ENCODE peak calls at places on chromosomes 5 and 9, in six cellular contexts. C is tibial artery, W is GM10248, A is PC-3, O is AG10803, I is osteocyte. H is an unnamed sample.

GRCh38 chr5:96601811-96602244 is 60.3 kb upstream of the CAST start:
- DNase-seq in W (peak), C (no peak), A (peak), I (no peak), O (peak), H (peak)

GRCh38 chr9:121824651-121825480 is 173.4 kb downstream of the DAB2IP start:
- DNase-seq in C (no peak), O (peak), I (peak), W (no peak), A (peak), H (no peak)

GRCh38 chr5:88370824-88371223 is 102.2 kb upstream of the TMEM161B start:
- DNase-seq in I (no peak), C (no peak), A (no peak), O (no peak), W (no peak), H (no peak)

GRCh38 chr9:76654575-76654974 is 109.7 kb upstream of the PCA3 start:
- DNase-seq in W (no peak), O (peak), A (peak), C (no peak), I (no peak), H (no peak)

GRCh38 chr5:1859099-1859498 is 23.6 kb downstream of the IRX4 start:
- DNase-seq in I (no peak), W (no peak), O (no peak), C (no peak), A (no peak), H (no peak)

GRCh38 chr5:141510850-141511718 is 22.2 kb downstream of the PCDHGC5 start:
- DNase-seq in A (no peak), I (no peak), W (peak), C (no peak), O (no peak), H (peak)

GRCh38 chr9:109500421-109500974 is 2.4 kb upstream of the PTPN3 start:
- DNase-seq in C (no peak), W (no peak), A (no peak), I (no peak), O (no peak), H (no peak)

GRCh38 chr5:53211799-53212198 is 102.2 kb upstream of the MOCS2 start:
- DNase-seq in A (peak), W (no peak), O (peak), I (no peak), C (no peak), H (no peak)

GRCh38 chr9:88059469-88059868 is 78.8 kb downstream of the SPATA31C2 start:
- DNase-seq in W (no peak), I (no peak), A (no peak), C (no peak), O (no peak), H (no peak)

GRCh38 chr9:2465921-2466460 is 155.6 kb upstream of the VLDLR start:
- DNase-seq in A (peak), O (no peak), C (no peak), I (no peak), W (peak), H (peak)

GRCh38 chr5:159038907-159039306 is 60.8 kb downstream of the EBF1 start:
- DNase-seq in C (peak), O (peak), I (no peak), W (no peak), A (no peak), H (no peak)

GRCh38 chr9:133210202-133210532 is 1.1 kb upstream of the OBP2B start:
- DNase-seq in W (no peak), O (no peak), C (no peak), I (no peak), A (peak), H (no peak)

GRCh38 chr5:107570805-107571531 is 99.8 kb downstream of the EFNA5 start:
- DNase-seq in I (no peak), C (no peak), W (peak), A (no peak), O (no peak), H (peak)

GRCh38 chr5:15740383-15740782 is 240.4 kb downstream of the FBXL7 start:
- DNase-seq in I (no peak), W (no peak), O (no peak), A (no peak), C (no peak), H (no peak)

DNA sequence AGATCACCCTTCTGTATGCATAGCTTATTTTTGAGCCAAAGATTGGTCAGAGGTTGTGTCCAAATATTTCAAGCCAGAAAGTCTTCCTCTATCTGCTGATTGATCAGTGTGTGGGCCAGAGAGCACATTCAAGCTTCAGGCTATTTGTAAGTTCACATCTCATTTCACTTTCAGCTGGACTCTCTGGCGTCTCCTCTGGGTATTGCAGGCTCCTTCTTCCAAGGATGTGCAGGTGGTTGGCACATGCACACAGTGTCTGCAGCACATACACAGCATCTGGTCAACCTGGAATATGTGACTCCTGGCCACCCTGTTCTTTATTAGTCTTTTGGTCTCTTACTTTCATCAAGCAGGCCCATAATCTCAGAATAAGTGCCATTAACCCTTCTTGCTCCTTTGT is 516.1 kb downstream of the ANXA1 start:
- DNase-seq in O (peak), A (peak), I (no peak), C (no peak), W (no peak), H (no peak)
- TF ChIP-seq CTCF in O (peak), A (peak), I (no peak), C (no peak), W (no peak), H (no peak)

GRCh38 chr9:98999152-98999525 is 55.4 kb downstream of the COL15A1 start:
- DNase-seq in O (no peak), I (peak), A (no peak), W (no peak), C (no peak), H (no peak)

GRCh38 chr9:99001892-99002291 is 58.2 kb downstream of the COL15A1 start:
- DNase-seq in C (no peak), O (no peak), A (no peak), W (no peak), I (no peak), H (no peak)

GRCh38 chr9:98998441-98999151 is 54.9 kb downstream of the COL15A1 start:
- DNase-seq in O (peak), W (peak), I (peak), A (peak), C (peak), H (peak)

GRCh38 chr9:99003308-99003707 is 59.6 kb downstream of the COL15A1 start:
- DNase-seq in I (no peak), C (no peak), O (no peak), W (no peak), A (no peak), H (no peak)

DNA sequence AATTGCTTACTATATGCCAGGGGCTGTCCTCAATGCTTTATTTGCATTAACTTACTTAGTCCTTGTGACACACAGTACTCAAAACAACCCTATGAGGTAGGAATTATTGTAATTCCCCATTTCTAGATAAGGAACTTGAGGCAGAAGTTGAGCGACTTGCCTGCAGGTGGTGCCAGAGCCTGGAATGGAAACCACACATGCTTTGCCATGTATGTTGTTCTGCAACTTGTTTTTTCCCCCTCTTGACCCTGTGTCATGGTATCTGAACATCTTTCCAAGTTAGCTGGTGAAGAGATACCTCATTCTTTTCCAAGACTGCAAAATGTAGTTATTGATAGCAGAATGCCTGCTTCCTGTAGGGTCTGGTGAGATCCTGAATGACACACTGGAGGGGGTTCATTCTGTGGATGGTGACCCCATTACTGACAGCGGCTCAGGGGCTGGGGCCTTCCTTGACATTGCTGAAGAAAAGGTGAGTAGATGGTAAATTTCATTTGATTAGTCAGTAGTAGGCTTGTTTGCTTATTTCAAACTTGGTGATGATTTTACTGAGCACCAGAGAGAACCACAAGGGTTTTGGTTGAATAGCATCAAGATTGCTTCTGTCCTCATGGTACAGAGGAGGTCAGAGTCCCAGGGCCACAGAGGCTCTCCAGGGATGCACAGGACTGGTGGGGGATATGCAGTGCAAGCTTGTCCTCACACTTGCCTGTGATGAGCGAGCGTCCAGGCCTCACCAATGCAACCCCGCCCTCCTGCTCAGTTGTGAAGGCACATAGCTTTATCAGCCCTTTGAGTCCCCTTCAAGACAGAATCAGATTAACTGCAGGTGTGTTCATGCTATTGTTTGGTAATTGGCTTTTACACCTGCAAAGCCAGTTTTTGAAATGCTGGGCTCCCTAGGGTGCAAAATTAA is 57.0 kb downstream of the COL15A1 start:
- DNase-seq in O (peak), A (peak), I (peak), W (peak), C (no peak), H (peak)
- TF ChIP-seq CTCF in O (peak), A (peak), I (peak), W (peak), C (peak), H (peak)

GRCh38 chr5:119315516-119315949 is 40.3 kb upstream of the TNFAIP8 start:
- DNase-seq in W (peak), C (no peak), A (peak), I (no peak), O (peak), H (peak)
- TF ChIP-seq CTCF in W (peak), C (no peak), A (peak), I (peak), O (peak), H (peak)

GRCh38 chr9:69674112-69674511 is 1.9 kb upstream of the APBA1 start:
- DNase-seq in I (no peak), A (peak), W (no peak), C (no peak), O (no peak), H (no peak)

GRCh38 chr9:69671291-69671903 is 774 bp downstream of the APBA1 start:
- DNase-seq in I (no peak), A (no peak), W (no peak), O (no peak), C (peak), H (no peak)

GRCh38 chr9:69672828-69673640 is 863 bp upstream of the APBA1 start:
- DNase-seq in O (peak), C (peak), W (peak), I (peak), A (peak), H (peak)

GRCh38 chr9:69674741-69675438 is 2.7 kb upstream of the APBA1 start:
- DNase-seq in I (no peak), C (no peak), W (no peak), A (peak), O (peak), H (no peak)

DNA sequence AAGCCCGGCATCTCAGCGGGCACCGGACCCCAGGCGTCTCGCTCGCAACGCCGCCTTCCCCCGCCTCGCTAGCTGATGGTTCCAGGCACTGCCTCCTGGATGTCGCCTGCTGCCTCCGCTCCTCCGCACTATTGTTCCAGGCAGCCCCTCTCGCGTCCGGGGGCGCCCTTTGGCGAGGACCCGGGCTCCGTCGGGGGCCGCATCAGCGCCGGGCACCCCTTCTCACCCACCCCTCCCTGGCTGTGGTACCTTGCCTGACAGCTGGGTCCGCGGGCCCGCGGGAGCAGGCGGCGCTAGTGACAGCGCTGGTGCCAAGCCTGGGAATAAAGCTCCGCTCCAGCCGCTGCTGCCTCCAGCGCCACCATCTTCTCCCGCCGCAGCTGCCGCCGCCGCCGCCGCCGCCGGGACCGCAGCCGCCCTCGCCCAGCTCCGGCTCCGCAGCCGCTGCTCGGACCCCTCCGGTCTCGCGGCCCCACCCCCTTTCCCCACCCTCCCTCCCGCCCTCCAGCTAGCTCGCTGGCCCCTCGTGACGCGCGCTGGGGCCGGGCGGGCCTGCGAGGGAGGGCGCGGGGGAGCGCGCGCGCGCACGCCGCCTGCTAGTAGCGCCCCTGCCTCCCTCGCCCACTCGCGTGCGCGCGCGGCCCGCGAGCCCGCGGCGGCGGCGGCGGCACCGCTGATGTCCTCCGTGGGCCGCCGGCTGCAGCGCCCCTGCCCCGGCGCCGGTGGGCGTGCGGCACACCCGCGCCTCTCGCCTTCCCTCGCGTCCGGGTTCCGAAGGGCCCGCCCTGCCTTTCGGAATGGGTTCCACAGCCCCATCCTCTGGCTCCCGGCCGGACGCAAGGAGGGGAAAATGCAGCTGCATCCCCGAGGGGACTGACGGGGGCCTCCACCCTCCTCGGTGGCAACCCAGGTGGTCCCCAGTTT is at the start of gene APBA1:
- DNase-seq in I (peak), A (no peak), C (peak), W (peak), O (peak), H (peak)
- TF ChIP-seq CTCF in I (peak), A (no peak), C (no peak), W (no peak), O (no peak), H (no peak)

GRCh38 chr5:154419236-154419635 is 26.6 kb upstream of the SAP30L start:
- DNase-seq in O (no peak), A (no peak), W (no peak), C (no peak), I (peak), H (no peak)

GRCh38 chr5:154422298-154422697 is 23.5 kb upstream of the SAP30L start:
- DNase-seq in C (no peak), W (no peak), A (no peak), I (no peak), O (no peak), H (no peak)

GRCh38 chr5:154418344-154418820 is 27.4 kb upstream of the SAP30L start:
- DNase-seq in A (no peak), C (no peak), O (peak), W (no peak), I (no peak), H (no peak)

GRCh38 chr5:154421868-154422267 is 23.9 kb upstream of the SAP30L start:
- DNase-seq in A (peak), I (peak), O (no peak), C (no peak), W (no peak), H (peak)
- TF ChIP-seq CTCF in A (peak), I (peak), O (peak), C (no peak), W (peak), H (peak)

GRCh38 chr9:123484130-123484529 is 128.1 kb downstream of the CRB2 start:
- DNase-seq in C (no peak), W (no peak), I (no peak), A (no peak), O (no peak), H (no peak)
- TF ChIP-seq CTCF in C (no peak), W (no peak), I (no peak), A (no peak), O (no peak), H (no peak)

GRCh38 chr5:143650296-143650695 is 161.7 kb upstream of the HMHB1 start:
- DNase-seq in I (no peak), C (no peak), A (no peak), W (no peak), O (no peak), H (no peak)

GRCh38 chr5:143645356-143645755 is 166.6 kb upstream of the HMHB1 start:
- DNase-seq in A (no peak), W (no peak), C (no peak), I (no peak), O (no peak), H (no peak)

GRCh38 chr5:143649869-143650268 is 162.1 kb upstream of the HMHB1 start:
- DNase-seq in O (peak), A (no peak), C (no peak), I (no peak), W (no peak), H (no peak)

GRCh38 chr5:143646961-143647360 is 165.0 kb upstream of the HMHB1 start:
- DNase-seq in C (no peak), I (no peak), W (no peak), O (no peak), A (no peak), H (no peak)

DNA sequence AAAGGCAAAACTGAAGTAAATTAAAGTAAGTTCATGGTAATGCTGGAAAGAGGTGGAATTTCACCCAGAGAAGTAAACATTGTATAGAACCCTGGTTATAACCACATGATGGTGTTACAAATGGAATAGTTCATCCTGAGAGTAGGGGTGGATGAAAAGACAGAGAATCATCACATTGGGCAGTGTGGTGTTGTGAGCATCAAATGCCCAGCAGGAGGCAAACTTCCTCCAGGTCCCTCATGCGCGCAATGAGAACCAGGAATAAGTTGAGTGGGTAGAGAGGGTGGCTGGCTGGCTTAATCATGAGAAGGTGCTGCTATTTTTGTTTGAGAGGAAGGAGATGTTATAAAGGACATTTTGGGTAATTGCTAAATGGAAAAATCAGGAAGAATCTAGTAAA is 163.3 kb upstream of the HMHB1 start:
- DNase-seq in O (no peak), A (no peak), C (no peak), I (no peak), W (no peak), H (no peak)
- TF ChIP-seq CTCF in O (no peak), A (peak), C (no peak), I (no peak), W (no peak), H (peak)

DNA sequence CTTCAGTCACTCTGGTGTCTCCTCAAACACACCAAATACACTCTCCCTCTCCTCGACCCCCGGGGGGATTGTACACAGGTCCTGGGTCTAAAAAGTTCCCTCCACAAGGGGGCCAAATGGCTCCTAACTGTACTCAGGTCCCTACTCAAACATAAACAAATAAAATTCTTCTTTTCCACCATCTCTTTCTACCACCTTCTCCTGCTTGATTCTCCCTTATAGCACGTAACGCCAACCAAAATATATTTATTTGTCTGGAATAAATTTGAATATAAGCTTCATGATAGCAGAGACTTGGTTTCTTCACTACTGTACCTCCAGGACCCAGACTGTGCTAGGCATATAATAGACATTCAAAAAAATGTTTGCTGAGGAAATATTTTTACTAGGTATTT is 21.4 kb downstream of the ZNF608 start:
- DNase-seq in A (no peak), I (no peak), C (no peak), W (no peak), O (no peak), H (peak)
- TF ChIP-seq CTCF in A (no peak), I (no peak), C (no peak), W (peak), O (no peak), H (peak)

H was measured in GM13977.